ENCODE peak calls at places on chromosomes 7 and 10, in five cellular contexts. L, X, T, I and F are unnamed samples.

GRCh38 chr7:27155816-27156507 is 513 bp downstream of the HOXA7 start:
- DNase-seq in T (no peak), X (no peak), L (peak), I (no peak), F (peak)

GRCh38 chr7:75698358-75698757 is 40.4 kb downstream of the HIP1 start:
- DNase-seq in I (no peak), L (no peak), X (no peak), T (no peak), F (no peak)

GRCh38 chr10:689433-690226 is at the start of gene DIP2C:
- DNase-seq in T (peak), L (no peak), I (peak), X (peak), F (peak)

GRCh38 chr7:113392841-113393540 is 274.6 kb upstream of the SMIM30 start:
- DNase-seq in L (no peak), T (no peak), I (no peak), X (no peak), F (no peak)

GRCh38 chr7:138755831-138756590 is 41.8 kb upstream of the TMEM213 start:
- DNase-seq in I (no peak), T (peak), X (no peak), L (no peak), F (no peak)

GRCh38 chr7:34061175-34061574 is 155.8 kb downstream of the BMPER start:
- DNase-seq in T (peak), L (no peak), I (no peak), X (no peak), F (no peak)

GRCh38 chr7:55080000-55080629 is 61.3 kb downstream of the EGFR start:
- DNase-seq in X (no peak), L (no peak), T (no peak), I (no peak), F (no peak)

GRCh38 chr7:30845426-30846135 is 66.1 kb upstream of the AQP1 start:
- DNase-seq in I (no peak), L (no peak), X (no peak), T (peak), F (peak)

GRCh38 chr7:112001089-112001826 is 204.9 kb downstream of the DOCK4 start:
- DNase-seq in X (peak), I (no peak), T (peak), L (no peak), F (no peak)

GRCh38 chr7:24911213-24911603 is 68.8 kb downstream of the OSBPL3 start:
- DNase-seq in X (no peak), T (peak), L (no peak), I (no peak), F (no peak)

GRCh38 chr10:121337356-121337936 is 260.8 kb downstream of the FGFR2 start:
- DNase-seq in X (no peak), L (no peak), T (no peak), I (no peak), F (no peak)

GRCh38 chr7:2201686-2202360 is 30.9 kb downstream of the MAD1L1 start:
- DNase-seq in L (no peak), X (no peak), T (no peak), I (no peak), F (no peak)

GRCh38 chr10:131573256-131574215 is 262.0 kb upstream of the TCERG1L start:
- DNase-seq in X (no peak), L (peak), I (no peak), T (no peak), F (no peak)

GRCh38 chr10:79176949-79177602 is 108.3 kb downstream of the ZMIZ1 start:
- DNase-seq in I (no peak), L (no peak), X (no peak), T (peak), F (no peak)

GRCh38 chr10:47458466-47459154 is 25.3 kb downstream of the ANXA8 start:
- DNase-seq in T (peak), I (no peak), X (no peak), L (no peak), F (no peak)

GRCh38 chr10:10353326-10353725 is 664.3 kb upstream of the CELF2 start:
- DNase-seq in T (no peak), I (no peak), X (no peak), L (no peak), F (no peak)

GRCh38 chr10:57624066-57624465 is 643.6 kb downstream of the IPMK start:
- DNase-seq in X (no peak), I (no peak), T (no peak), L (no peak), F (no peak)

GRCh38 chr7:14016950-14017349 is 27.5 kb upstream of the ETV1 start:
- DNase-seq in L (no peak), X (no peak), T (peak), I (no peak), F (no peak)

GRCh38 chr10:50152792-50153272 is 85.1 kb downstream of the WASHC2A start:
- DNase-seq in T (no peak), I (peak), L (no peak), X (no peak), F (peak)

GRCh38 chr10:124035928-124036558 is 57.4 kb downstream of the CHST15 start:
- DNase-seq in X (no peak), T (no peak), I (no peak), L (peak), F (peak)

GRCh38 chr10:109025187-109025586 is 898.1 kb downstream of the XPNPEP1 start:
- DNase-seq in L (no peak), X (no peak), I (no peak), T (no peak), F (no peak)

GRCh38 chr10:117553815-117554172 is 11.2 kb downstream of the EMX2 start:
- DNase-seq in X (no peak), I (peak), T (no peak), L (no peak), F (no peak)

GRCh38 chr10:52308251-52309031 is 5.6 kb upstream of the DKK1 start:
- DNase-seq in L (no peak), X (no peak), I (peak), T (peak), F (peak)

GRCh38 chr10:32446701-32447406 is 914 bp downstream of the CCDC7 start:
- DNase-seq in I (no peak), T (peak), L (no peak), X (peak), F (peak)

GRCh38 chr10:14858338-14858925 is 20.2 kb upstream of the SUV39H2 start:
- DNase-seq in I (no peak), X (no peak), T (no peak), L (no peak), F (no peak)

GRCh38 chr7:15015545-15016314 is 113.2 kb upstream of the DGKB start:
- DNase-seq in X (peak), I (peak), L (no peak), T (peak), F (peak)

GRCh38 chr10:28532509-28533314 is at the start of gene WAC:
- DNase-seq in X (peak), I (peak), L (peak), T (peak), F (peak)
- TF ChIP-seq CTCF in X (no peak), I (no peak), L (no peak), T (no peak), F (no peak)

GRCh38 chr7:128795129-128795528 is 3.4 kb downstream of the CCDC136 start:
- DNase-seq in X (no peak), L (no peak), T (no peak), I (no peak), F (no peak)

GRCh38 chr7:128794436-128794835 is 2.7 kb downstream of the CCDC136 start:
- DNase-seq in L (no peak), X (no peak), T (no peak), I (no peak), F (no peak)

GRCh38 chr7:128793184-128793552 is 1.4 kb downstream of the CCDC136 start:
- DNase-seq in I (no peak), L (no peak), X (no peak), T (no peak), F (no peak)

GRCh38 chr7:128792471-128793183 is 859 bp downstream of the CCDC136 start:
- DNase-seq in L (no peak), X (no peak), I (no peak), T (no peak), F (no peak)

DNA sequence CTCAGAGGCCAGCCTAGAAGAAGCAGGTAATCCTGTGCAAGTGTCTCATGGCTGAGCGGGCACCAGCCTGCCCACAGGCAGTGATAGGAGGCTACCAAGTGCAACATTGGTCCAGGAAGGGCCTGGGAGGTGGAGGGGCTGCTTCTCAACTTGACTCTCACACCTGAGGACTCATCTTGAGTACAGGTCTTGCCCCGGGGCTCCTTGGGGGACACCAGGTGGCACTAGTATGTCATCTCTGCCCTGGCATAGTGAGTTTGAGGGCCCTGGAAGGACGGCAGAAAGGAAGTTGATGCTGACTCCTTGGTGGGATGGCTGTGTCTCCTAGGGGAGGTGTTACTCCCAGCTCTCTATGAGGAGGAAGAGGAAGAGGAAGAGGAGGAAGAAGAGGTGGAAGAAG is 2.3 kb downstream of the CCDC136 start:
- DNase-seq in I (no peak), L (no peak), T (no peak), X (no peak), F (no peak)
- TF ChIP-seq CTCF in I (no peak), L (no peak), T (no peak), X (peak), F (no peak)

GRCh38 chr10:8873310-8873709 is 818.8 kb downstream of the GATA3 start:
- DNase-seq in I (no peak), L (no peak), T (peak), X (no peak), F (no peak)
- TF ChIP-seq CTCF in I (no peak), L (no peak), T (no peak), X (no peak), F (no peak)

DNA sequence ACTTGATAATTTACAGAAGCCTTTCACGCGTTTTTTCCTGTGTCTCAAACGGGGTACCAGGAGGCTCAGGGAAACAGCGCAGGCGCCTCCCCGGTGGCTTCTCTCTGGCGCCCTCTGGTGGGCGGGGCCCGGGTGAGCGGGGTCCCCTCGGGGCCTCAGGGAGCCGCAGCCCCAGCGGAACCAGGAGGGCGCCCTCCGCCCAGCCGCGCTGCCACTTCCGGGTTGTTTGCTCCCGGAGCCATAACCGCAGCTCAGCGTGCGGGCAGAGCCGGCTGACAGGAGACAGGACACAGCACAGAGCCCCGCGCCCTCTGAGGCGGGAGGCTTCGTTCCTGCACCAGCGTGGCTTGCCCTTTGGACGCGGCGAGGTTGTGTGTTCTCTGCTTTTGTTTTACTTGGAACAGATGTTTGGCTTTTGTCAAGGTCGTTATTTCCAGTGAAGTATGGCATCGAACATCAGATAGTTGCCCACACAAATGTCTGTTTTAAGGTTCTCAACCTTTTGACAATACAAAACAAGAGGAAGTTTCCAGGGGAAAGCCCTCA is 6.9 kb upstream of the CYP2E1 start:
- DNase-seq in L (peak), T (peak), I (peak), X (peak), F (peak)
- TF ChIP-seq CTCF in L (peak), T (peak), I (no peak), X (peak), F (peak)

GRCh38 chr10:103580011-103580410 is 86.5 kb downstream of the NEURL1 start:
- DNase-seq in T (no peak), X (no peak), L (no peak), I (peak), F (no peak)
- TF ChIP-seq CTCF in T (no peak), X (peak), L (no peak), I (peak), F (no peak)

DNA sequence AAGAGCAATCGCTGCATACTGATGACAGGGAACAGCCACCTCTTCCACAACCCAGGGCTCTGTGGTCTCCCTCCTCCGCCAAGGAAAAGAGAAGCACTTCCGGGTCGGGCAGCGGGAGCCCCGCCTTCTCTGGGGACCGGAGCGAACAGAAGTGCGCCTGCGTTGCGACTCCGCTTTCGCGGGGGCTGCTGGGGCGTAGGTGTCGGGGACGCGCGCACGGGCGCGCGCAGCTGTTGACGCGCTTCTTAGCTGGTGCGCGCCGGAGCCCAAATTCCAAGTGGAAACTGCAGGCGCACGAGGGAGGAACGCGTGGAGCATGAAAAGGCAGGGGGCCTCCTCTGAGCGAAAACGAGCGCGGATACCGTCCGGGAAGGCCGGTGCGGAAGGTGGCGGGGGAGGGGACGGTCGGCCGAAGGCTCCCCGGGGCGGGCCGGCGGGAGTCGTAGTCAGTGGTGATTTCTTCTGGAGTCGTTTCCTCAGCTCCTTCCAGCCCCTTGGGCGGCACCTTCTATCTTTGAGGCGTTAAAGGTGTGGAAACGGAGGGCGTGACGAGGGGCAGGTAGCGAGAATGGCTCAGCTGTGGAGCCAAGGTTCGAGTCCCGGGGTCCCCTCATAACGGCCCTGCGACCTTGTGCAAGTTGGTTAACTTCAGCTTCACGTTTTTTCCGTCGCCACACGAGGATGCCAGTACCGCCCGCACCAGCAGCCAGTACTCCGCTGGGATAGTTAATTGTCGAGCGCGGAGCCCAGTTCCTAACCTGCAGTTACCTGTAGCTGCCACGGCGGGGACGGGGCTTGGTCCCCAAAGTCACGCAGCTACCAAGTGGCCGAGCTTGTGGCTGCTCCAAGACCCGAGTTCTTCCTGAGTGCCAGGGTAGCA is at the start of the genes COX15 and CUTC:
- DNase-seq in T (peak), I (peak), X (peak), L (peak), F (peak)
- TF ChIP-seq CTCF in T (peak), I (no peak), X (peak), L (peak), F (no peak)